ENCODE peak calls at places on chromosomes 7 and 10, in six cellular contexts. Q, O, N, X, U and D are unnamed samples. For H3K9me3, the result is how much of the 10 kb centered on the place peaks cover.

GRCh38 chr7:150432915-150433892 is 17.2 kb upstream of the GIMAP8 start:
- DNase-seq in Q (no peak), O (no peak), N (no peak), X (no peak), U (peak), D (no peak)

GRCh38 chr7:50962962-50963374 is 180.3 kb upstream of the GRB10 start:
- DNase-seq in Q (peak), O (no peak), N (peak), X (no peak), U (peak), D (no peak)

GRCh38 chr10:124388476-124388822 is 30.3 kb downstream of the OAT start:
- DNase-seq in Q (no peak), O (no peak), N (no peak), X (no peak), U (no peak), D (no peak)

GRCh38 chr10:101720606-101721230 is 25.7 kb upstream of the FBXW4 start:
- DNase-seq in Q (no peak), O (no peak), N (no peak), X (no peak), U (no peak), D (no peak)

GRCh38 chr7:117217121-117217520 is 105.7 kb downstream of the WNT2 start:
- DNase-seq in Q (no peak), O (no peak), N (no peak), X (no peak), U (no peak), D (no peak)

GRCh38 chr10:85612378-85612775 is 754.2 kb downstream of the GRID1 start:
- DNase-seq in Q (no peak), O (no peak), N (no peak), X (no peak), U (no peak), D (no peak)

GRCh38 chr10:98323221-98324164 is 55.5 kb upstream of the LOXL4 start:
- DNase-seq in Q (peak), O (peak), N (peak), X (no peak), U (peak), D (peak)

GRCh38 chr10:86086418-86086817 is 280.2 kb downstream of the GRID1 start:
- DNase-seq in Q (no peak), O (no peak), N (no peak), X (no peak), U (no peak), D (no peak)

GRCh38 chr7:128006550-128007292 is 24.5 kb downstream of the LRRC4 start:
- DNase-seq in Q (no peak), O (no peak), N (no peak), X (no peak), U (no peak), D (no peak)

DNA sequence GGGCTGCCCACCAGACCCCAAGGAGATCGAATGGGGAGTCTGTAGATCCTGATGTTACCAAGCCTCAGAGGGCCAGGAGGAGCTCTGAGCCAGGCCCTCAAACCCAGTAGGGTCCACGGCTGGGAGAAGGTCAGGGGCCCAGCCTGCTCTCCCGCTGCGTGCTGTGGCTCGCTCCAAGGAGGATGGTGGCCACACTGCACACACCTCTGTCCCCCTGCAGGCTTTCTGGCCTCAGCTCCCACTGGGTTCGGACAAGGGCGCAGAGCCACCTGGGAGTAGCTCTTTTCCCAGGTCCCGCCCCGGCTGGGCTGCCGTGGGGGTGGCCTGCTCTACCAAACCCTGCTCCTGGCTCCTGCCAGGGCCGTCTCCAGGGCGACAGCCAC is 175.8 kb downstream of the ZNF248 start:
- DNase-seq in Q (no peak), O (no peak), N (no peak), X (no peak), U (no peak), D (no peak)
- H3K9me3 ChIP-seq in Q (under half), O (half or more), N (under half), X (under half), U (under half), D (under half)

DNA sequence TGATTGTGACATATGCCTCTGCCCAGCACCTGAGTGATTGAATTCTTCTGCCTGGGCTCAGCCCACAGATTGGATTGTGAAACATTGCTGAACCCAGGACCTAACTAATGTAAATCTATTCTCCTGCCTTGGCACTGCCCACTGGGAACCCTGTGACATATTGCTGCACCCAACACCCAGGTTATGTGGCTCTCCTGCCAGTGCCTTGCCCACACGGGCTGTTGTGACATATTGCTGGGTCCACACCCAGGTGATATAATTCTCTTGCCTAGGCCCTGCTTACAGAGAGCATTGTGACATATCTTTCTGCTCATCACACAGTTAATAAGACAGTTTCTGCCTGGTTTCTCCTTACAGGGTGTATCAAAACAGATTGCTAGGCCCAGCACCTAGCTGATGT is 50.8 kb upstream of the ZNF680 start:
- DNase-seq in Q (no peak), O (no peak), N (no peak), X (no peak), U (no peak), D (no peak)
- H3K9me3 ChIP-seq in Q (under half), O (under half), N (under half), X (under half), U (under half), D (under half)

GRCh38 chr7:14762552-14762951 is 140.0 kb downstream of the DGKB start:
- DNase-seq in Q (no peak), O (no peak), N (no peak), X (no peak), U (no peak), D (no peak)
- H3K9me3 ChIP-seq in Q (under half), O (under half), N (under half), X (under half), U (under half), D (under half)

DNA sequence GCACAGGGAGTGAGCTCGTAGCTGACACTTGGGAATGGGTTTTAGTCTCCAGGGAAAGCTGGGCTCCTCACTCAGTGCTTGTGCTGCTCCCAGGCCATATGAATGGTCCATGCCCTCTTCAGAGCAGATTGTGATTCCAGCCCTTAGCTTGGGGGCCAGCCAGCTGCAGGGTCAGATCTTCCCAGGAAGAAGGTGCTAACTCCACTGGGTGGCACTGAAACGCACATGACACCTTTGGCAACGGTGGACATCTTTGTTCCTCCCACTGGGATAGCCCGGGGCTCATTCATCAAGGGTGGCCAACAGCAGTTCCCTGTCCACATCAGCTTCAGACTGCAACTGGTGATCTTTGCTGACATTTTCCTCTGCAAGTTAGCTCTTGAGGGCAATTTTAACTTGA is 129.2 kb downstream of the DYNC2I1 start:
- DNase-seq in Q (no peak), O (no peak), N (no peak), X (no peak), U (no peak), D (no peak)
- H3K9me3 ChIP-seq in Q (under half), O (under half), N (under half), X (under half), U (under half), D (under half)

GRCh38 chr7:8963722-8964121 is 530.3 kb downstream of the NXPH1 start:
- DNase-seq in Q (no peak), O (no peak), N (no peak), X (no peak), U (no peak), D (no peak)
- H3K9me3 ChIP-seq in Q (under half), O (under half), N (under half), X (under half), U (under half), D (under half)